ENCODE peak calls at places on chromosomes 6 and 20, in six cellular contexts. P is type B pancreatic cell, U is epithelial cell of esophagus, I is adrenal gland, E is kidney epithelial cell, L is WTC11. D is an unnamed sample.

GRCh38 chr20:4366076-4366475 is 350.7 kb upstream of the RNF24 start:
- DNase-seq in P (no peak), U (peak; percentile 85), I (no peak), E (no peak), L (no peak), D (no peak)

GRCh38 chr6:125169058-125169457 is 15.5 kb downstream of the TPD52L1 start:
- DNase-seq in P (no peak), U (peak; percentile 15), I (peak; percentile 82), E (no peak), L (no peak), D (peak; percentile 64)

GRCh38 chr6:125507987-125508655 is 206.4 kb upstream of the HDDC2 start:
- DNase-seq in P (no peak), U (peak; percentile 4), I (peak; percentile 56), E (peak; percentile 43), L (no peak), D (no peak)

GRCh38 chr6:8627085-8627861 is 191.9 kb upstream of the SLC35B3 start:
- DNase-seq in P (no peak), U (peak; percentile 98), I (no peak), E (peak; percentile 38), L (no peak), D (no peak)

GRCh38 chr6:12136905-12137304 is 124.8 kb downstream of the HIVEP1 start:
- DNase-seq in P (no peak), U (peak; percentile 53), I (no peak), E (no peak), L (no peak), D (no peak)

GRCh38 chr6:127518212-127518709 is 874 bp downstream of the MTCL3 start:
- DNase-seq in P (no peak), U (no peak), I (peak; percentile 51), E (no peak), L (no peak), D (no peak)

GRCh38 chr20:49247169-49247734 is 28.0 kb downstream of the DDX27 start:
- DNase-seq in P (no peak), U (no peak), I (no peak), E (no peak), L (no peak), D (no peak)

GRCh38 chr6:97401533-97401932 is 118.5 kb upstream of the MMS22L start:
- DNase-seq in P (no peak), U (peak; percentile 16), I (no peak), E (no peak), L (no peak), D (no peak)

GRCh38 chr20:53925651-53926401 is 144.6 kb downstream of the BCAS1 start:
- DNase-seq in P (no peak), U (no peak), I (no peak), E (no peak), L (no peak), D (no peak)

GRCh38 chr6:26268659-26269402 is 96.2 kb upstream of the BTN3A2 start:
- DNase-seq in P (no peak), U (peak; percentile 86), I (no peak), E (no peak), L (peak; percentile 79), D (peak; percentile 54)

GRCh38 chr20:865379-865778 is 31.9 kb downstream of the FAM110A start:
- DNase-seq in P (no peak), U (no peak), I (no peak), E (no peak), L (no peak), D (no peak)

GRCh38 chr20:9978395-9979004 is 56.3 kb upstream of the ANKEF1 start:
- DNase-seq in P (no peak), U (peak; percentile 90), I (peak; percentile 77), E (peak; percentile 56), L (no peak), D (peak; percentile 63)

GRCh38 chr20:57527728-57528127 is 2.8 kb upstream of the CTCFL start:
- DNase-seq in P (no peak), U (no peak), I (no peak), E (no peak), L (no peak), D (no peak)

GRCh38 chr20:57526885-57527566 is 2.1 kb upstream of the CTCFL start:
- DNase-seq in P (no peak), U (no peak), I (no peak), E (no peak), L (no peak), D (no peak)

GRCh38 chr20:57524511-57525176 is at the start of gene CTCFL:
- DNase-seq in P (no peak), U (no peak), I (no peak), E (no peak), L (peak; percentile 55), D (no peak)

GRCh38 chr20:57525328-57526053 is 551 bp upstream of the CTCFL start:
- DNase-seq in P (no peak), U (no peak), I (no peak), E (no peak), L (no peak), D (no peak)

DNA sequence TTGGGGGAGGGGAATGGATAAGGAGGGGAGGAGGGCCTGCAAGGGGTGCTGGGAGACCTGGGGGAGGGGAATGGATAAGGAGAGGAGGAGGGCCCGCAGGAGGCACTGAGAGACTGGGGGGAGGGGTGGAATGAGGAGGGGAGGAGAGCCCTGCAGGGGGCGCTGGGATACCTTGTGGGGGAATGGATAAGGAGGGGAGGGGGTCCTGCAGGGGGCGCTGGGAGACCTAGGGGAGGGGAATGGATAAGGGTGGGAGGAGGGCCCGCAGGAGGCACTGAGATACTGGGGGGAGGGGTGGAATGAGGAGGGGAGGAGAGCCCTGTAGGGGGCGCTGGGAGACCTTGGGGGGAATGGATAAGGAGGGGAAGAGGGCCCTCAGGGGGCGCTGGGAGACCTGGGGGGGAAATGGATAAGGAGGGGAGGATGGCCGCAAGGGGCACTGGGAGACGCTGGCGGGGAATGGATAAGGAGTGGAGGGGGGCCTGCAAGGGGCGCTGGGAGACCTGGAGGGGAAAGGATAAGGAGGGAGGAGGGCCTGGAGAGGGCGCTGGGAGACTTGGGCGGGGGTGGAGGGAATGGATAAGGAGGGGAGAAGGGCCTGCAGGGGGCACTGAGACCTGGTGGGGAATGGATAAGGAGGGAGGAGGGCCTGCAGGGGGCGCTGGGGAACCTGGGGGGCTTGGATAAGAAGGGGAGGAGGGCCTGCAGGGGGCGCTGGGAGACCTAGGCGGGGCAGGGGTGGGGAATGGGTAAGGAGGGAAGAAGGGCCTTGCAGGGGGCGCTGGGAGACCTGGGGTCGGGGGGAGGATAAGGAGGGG is 1.3 kb upstream of the CTCFL start:
- DNase-seq in P (no peak), U (no peak), I (no peak), E (no peak), L (peak; percentile 70), D (no peak)
- TF ChIP-seq CTCF in P (no peak), U (no peak), I (no peak), E (peak; percentile 30), L (no peak), D (no peak)

DNA sequence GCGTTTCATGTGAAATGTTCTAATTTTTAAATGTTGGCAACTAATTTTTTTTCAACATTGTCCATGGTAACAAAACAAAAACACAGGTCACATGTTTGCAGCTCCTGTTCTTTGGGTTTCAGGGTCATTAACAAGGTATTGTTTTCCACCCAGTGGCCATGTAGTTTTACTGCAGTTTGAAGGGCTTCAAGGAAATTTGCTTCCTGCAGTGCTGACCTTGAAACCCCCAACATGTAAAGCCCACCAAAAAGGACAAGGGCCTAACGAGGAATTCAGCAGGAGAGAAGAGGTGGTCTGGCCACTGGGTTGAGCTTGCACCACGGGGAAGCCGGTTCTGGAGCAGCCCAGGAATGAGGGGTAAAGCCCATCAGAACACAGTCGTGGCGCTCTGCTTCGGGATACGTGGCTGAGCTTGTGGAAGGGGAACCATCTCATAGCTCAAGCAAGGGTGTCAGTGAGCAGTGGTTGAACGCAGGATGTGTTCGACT is 13.9 kb upstream of the KLHL31 start:
- DNase-seq in P (no peak), U (peak; percentile 56), I (no peak), E (peak; percentile 10), L (peak; percentile 15), D (peak; percentile 62)
- TF ChIP-seq CTCF in P (peak; percentile 52), U (peak; percentile 46), I (no peak), E (peak; percentile 35), L (no peak), D (peak; percentile 49)

GRCh38 chr20:16802652-16802935 is 54.4 kb downstream of the OTOR start:
- DNase-seq in P (no peak), U (no peak), I (no peak), E (no peak), L (no peak), D (no peak)

GRCh38 chr20:16803965-16804792 is 56.0 kb downstream of the OTOR start:
- DNase-seq in P (peak; percentile 77), U (peak; percentile 53), I (peak; percentile 87), E (no peak), L (peak; percentile 78), D (peak; percentile 64)

GRCh38 chr20:16806061-16806460 is 57.9 kb downstream of the OTOR start:
- DNase-seq in P (no peak), U (no peak), I (no peak), E (no peak), L (no peak), D (no peak)

GRCh38 chr20:16804793-16805187 is 56.6 kb downstream of the OTOR start:
- DNase-seq in P (no peak), U (no peak), I (no peak), E (no peak), L (no peak), D (no peak)

GRCh38 chr20:16801919-16802651 is 53.9 kb downstream of the OTOR start:
- DNase-seq in P (peak; percentile 77), U (peak; percentile 64), I (peak; percentile 91), E (no peak), L (peak; percentile 86), D (peak; percentile 80)
- TF ChIP-seq CTCF in P (peak; percentile 94), U (peak; percentile 93), I (peak; percentile 83), E (peak; percentile 89), L (peak; percentile 62), D (peak; percentile 89)

GRCh38 chr20:63643499-63643898 is 9.7 kb downstream of the STMN3 start:
- DNase-seq in P (no peak), U (no peak), I (no peak), E (no peak), L (no peak), D (no peak)

GRCh38 chr20:63640086-63640485 is 13.1 kb downstream of the STMN3 start:
- DNase-seq in P (no peak), U (no peak), I (no peak), E (no peak), L (no peak), D (no peak)

GRCh38 chr20:63641146-63641791 is 12.0 kb downstream of the STMN3 start:
- DNase-seq in P (no peak), U (peak; percentile 7), I (no peak), E (no peak), L (no peak), D (peak; percentile 96)

GRCh38 chr20:63642518-63643247 is 10.5 kb downstream of the STMN3 start:
- DNase-seq in P (no peak), U (peak; percentile 15), I (no peak), E (no peak), L (peak; percentile 44), D (no peak)

GRCh38 chr20:63641792-63642517 is 11.3 kb downstream of the STMN3 start:
- DNase-seq in P (peak; percentile 95), U (peak; percentile 93), I (peak; percentile 93), E (no peak), L (peak; percentile 97), D (peak; percentile 99)
- TF ChIP-seq CTCF in P (peak; percentile 70), U (peak; percentile 43), I (no peak), E (peak; percentile 37), L (no peak), D (peak; percentile 10)

D was measured in osteoblast.